ENCODE peak calls at places on chromosomes 3 and 15, in eight cellular contexts. G is neural progenitor cell, I is HFF-Myc, B is fibroblast of pulmonary artery, V is sigmoid colon, Q is neural crest cell, K is astrocyte of the spinal cord, Z is B cell. D is an unnamed sample.

GRCh38 chr3:45529697-45530096 is 64.9 kb upstream of the LIMD1 start:
- DNase-seq in G (no peak), I (no peak), B (no peak), V (no peak), Q (no peak), K (no peak), Z (no peak), D (no peak)

GRCh38 chr3:162721736-162722135 is 1225.1 kb downstream of the OTOL1 start:
- DNase-seq in G (no peak), I (no peak), B (no peak), V (no peak), Q (no peak), K (peak; percentile 15), Z (no peak), D (no peak)

GRCh38 chr15:86553116-86553515 is 473.4 kb downstream of the AGBL1 start:
- DNase-seq in G (no peak), I (no peak), B (no peak), V (no peak), Q (no peak), K (no peak), Z (no peak), D (peak; percentile 9)

GRCh38 chr3:29903600-29903999 is 622.7 kb downstream of the RBMS3 start:
- DNase-seq in G (no peak), I (no peak), B (no peak), V (no peak), Q (no peak), K (no peak), Z (no peak), D (no peak)

GRCh38 chr3:4575413-4575812 is 82.3 kb downstream of the ITPR1 start:
- DNase-seq in G (no peak), I (no peak), B (peak; percentile 43), V (no peak), Q (no peak), K (no peak), Z (no peak), D (no peak)

GRCh38 chr3:53888229-53888628 is 3.4 kb downstream of the SELENOK start:
- DNase-seq in G (no peak), I (no peak), B (no peak), V (no peak), Q (no peak), K (no peak), Z (no peak), D (no peak)

GRCh38 chr3:196150481-196150880 is 60.7 kb downstream of the ZDHHC19 start:
- DNase-seq in G (no peak), I (no peak), B (no peak), V (no peak), Q (no peak), K (no peak), Z (no peak), D (no peak)

GRCh38 chr3:55771503-55771902 is 284.4 kb upstream of the WNT5A start:
- DNase-seq in G (no peak), I (no peak), B (no peak), V (no peak), Q (no peak), K (no peak), Z (no peak), D (no peak)

GRCh38 chr15:58472821-58473581 is 41.2 kb downstream of the LIPC start:
- DNase-seq in G (no peak), I (no peak), B (peak; percentile 44), V (no peak), Q (no peak), K (peak; percentile 46), Z (no peak), D (peak; percentile 79)

GRCh38 chr3:194204793-194205065 is 68.8 kb downstream of the HES1 start:
- DNase-seq in G (peak; percentile 37), I (no peak), B (no peak), V (peak; percentile 44), Q (no peak), K (no peak), Z (no peak), D (no peak)

GRCh38 chr3:185733980-185734724 is 90.7 kb downstream of the IGF2BP2 start:
- DNase-seq in G (peak; percentile 75), I (no peak), B (peak; percentile 91), V (no peak), Q (peak; percentile 30), K (peak; percentile 88), Z (no peak), D (peak; percentile 73)

GRCh38 chr3:128235207-128235933 is 82.1 kb downstream of the EEFSEC start:
- DNase-seq in G (no peak), I (peak; percentile 41), B (no peak), V (no peak), Q (no peak), K (no peak), Z (no peak), D (peak; percentile 5)

GRCh38 chr3:119579366-119580147 is at the start of gene ADPRH:
- DNase-seq in G (peak; percentile 87), I (no peak), B (peak; percentile 62), V (peak; percentile 85), Q (peak; percentile 59), K (peak; percentile 74), Z (peak; percentile 76), D (peak; percentile 75)

GRCh38 chr15:84834969-84835368 is 17.8 kb downstream of the ALPK3 start:
- DNase-seq in G (no peak), I (no peak), B (no peak), V (no peak), Q (no peak), K (no peak), Z (peak; percentile 15), D (no peak)

GRCh38 chr3:121592856-121593702 is at the start of gene FBXO40:
- DNase-seq in G (peak; percentile 17), I (no peak), B (no peak), V (no peak), Q (no peak), K (no peak), Z (no peak), D (no peak)

GRCh38 chr3:47496892-47497291 is 16.6 kb downstream of the ELP6 start:
- DNase-seq in G (no peak), I (no peak), B (no peak), V (no peak), Q (no peak), K (no peak), Z (no peak), D (no peak)

GRCh38 chr3:197202694-197203093 is 95.7 kb downstream of the DLG1 start:
- DNase-seq in G (no peak), I (no peak), B (no peak), V (no peak), Q (no peak), K (no peak), Z (no peak), D (no peak)

GRCh38 chr3:39936848-39937247 is 127.4 kb downstream of the MYRIP start:
- DNase-seq in G (no peak), I (no peak), B (no peak), V (no peak), Q (no peak), K (no peak), Z (no peak), D (no peak)

GRCh38 chr3:164479406-164479805 is 598.9 kb downstream of the SI start:
- DNase-seq in G (no peak), I (no peak), B (no peak), V (no peak), Q (no peak), K (no peak), Z (no peak), D (no peak)

GRCh38 chr3:156492801-156493261 is 62.1 kb downstream of the SSR3 start:
- DNase-seq in G (no peak), I (no peak), B (no peak), V (no peak), Q (no peak), K (peak; percentile 62), Z (no peak), D (no peak)

GRCh38 chr15:39588531-39589192 is 7.8 kb downstream of the THBS1 start:
- DNase-seq in G (no peak), I (no peak), B (peak; percentile 59), V (no peak), Q (no peak), K (peak; percentile 9), Z (no peak), D (no peak)

GRCh38 chr3:184526158-184526483 is 35.5 kb upstream of the EPHB3 start:
- DNase-seq in G (no peak), I (no peak), B (no peak), V (no peak), Q (no peak), K (no peak), Z (no peak), D (no peak)
- TF ChIP-seq CTCF in G (peak; percentile 45), I (peak; percentile 3), B (no peak), V (no peak), Q (peak; percentile 47), K (peak; percentile 0), Z (no peak), D (no peak)

GRCh38 chr3:13025090-13025489 is 48.1 kb downstream of the IQSEC1 start:
- DNase-seq in G (no peak), I (no peak), B (peak; percentile 44), V (no peak), Q (no peak), K (peak; percentile 73), Z (no peak), D (peak; percentile 61)
- TF ChIP-seq CTCF in G (no peak), I (no peak), B (no peak), V (no peak), Q (no peak), K (no peak), Z (no peak), D (no peak)

DNA sequence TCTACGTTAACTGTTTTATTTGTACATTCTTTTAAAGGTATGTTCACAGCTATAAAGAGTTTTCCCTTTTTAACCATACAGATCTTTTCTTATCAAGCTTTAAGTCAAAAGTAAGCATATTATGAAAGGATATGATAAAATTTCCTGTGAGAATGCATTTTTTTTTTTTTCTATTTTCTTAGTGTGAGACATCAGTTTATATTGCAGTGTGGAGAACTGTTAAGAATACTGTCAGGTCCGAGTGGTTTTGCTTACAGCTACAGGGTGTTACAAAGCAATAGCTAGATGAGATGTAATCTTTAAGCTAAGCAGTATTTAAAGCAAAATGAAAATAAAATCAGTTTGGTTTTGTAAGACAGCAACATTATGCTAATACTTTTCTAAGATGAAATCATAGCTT is 133.2 kb downstream of the SLC25A26 start:
- DNase-seq in G (no peak), I (no peak), B (no peak), V (no peak), Q (no peak), K (no peak), Z (no peak), D (no peak)
- TF ChIP-seq CTCF in G (no peak), I (no peak), B (no peak), V (no peak), Q (no peak), K (no peak), Z (no peak), D (no peak)

GRCh38 chr3:186785517-186786018 is 2.2 kb downstream of the EIF4A2 start:
- DNase-seq in G (no peak), I (no peak), B (no peak), V (no peak), Q (no peak), K (no peak), Z (no peak), D (no peak)

GRCh38 chr3:186782542-186783069 is 771 bp upstream of the EIF4A2 start:
- DNase-seq in G (no peak), I (no peak), B (no peak), V (no peak), Q (no peak), K (no peak), Z (no peak), D (no peak)

GRCh38 chr3:186784820-186785516 is 1.6 kb downstream of the EIF4A2 start:
- DNase-seq in G (no peak), I (no peak), B (peak; percentile 3), V (no peak), Q (no peak), K (no peak), Z (no peak), D (no peak)

GRCh38 chr3:186783731-186784515 is 546 bp downstream of the EIF4A2 start:
- DNase-seq in G (peak; percentile 90), I (no peak), B (peak; percentile 83), V (peak; percentile 94), Q (peak; percentile 70), K (peak; percentile 75), Z (peak; percentile 83), D (peak; percentile 78)

GRCh38 chr3:186783070-186783730 is at the start of gene EIF4A2:
- DNase-seq in G (peak; percentile 97), I (peak; percentile 71), B (peak; percentile 90), V (peak; percentile 95), Q (peak; percentile 83), K (peak; percentile 94), Z (peak; percentile 93), D (peak; percentile 91)
- TF ChIP-seq CTCF in G (no peak), I (no peak), B (no peak), V (no peak), Q (no peak), K (no peak), Z (no peak), D (no peak)